ENCODE peak calls at places on chromosomes 2 and 18, in eight cellular contexts. Y is globus pallidus; P is nucleus accumbens; I is osteocyte; O is T-helper 1 cell; A is RWPE1; T is activated CD8-positive, alpha-beta memory T cell treated with anti-CD3 and anti-CD28 coated beads, Interleukin-2, amount 50 U/mL, for 48 hours; L is heart right ventricle. M is an unnamed sample.

GRCh38 chr2:181552808-181553207 is 95.6 kb downstream of the ITGA4 start:
- DNase-seq in Y (no peak), T (no peak), O (no peak), P (no peak), L (no peak), I (no peak), A (peak; percentile 60), M (no peak)

GRCh38 chr18:24277516-24277915 is 120.1 kb downstream of the OSBPL1A start:
- DNase-seq in O (no peak), I (no peak), P (no peak), Y (no peak), T (no peak), L (no peak), A (no peak), M (no peak)

GRCh38 chr2:215702116-215702905 is 266.4 kb upstream of the FN1 start:
- DNase-seq in L (no peak), P (no peak), O (no peak), A (no peak), T (no peak), Y (no peak), I (no peak), M (no peak)

GRCh38 chr18:64017870-64018269 is 48.0 kb downstream of the SERPINB8 start:
- DNase-seq in L (no peak), O (peak; percentile 3), I (no peak), T (no peak), A (peak; percentile 18), Y (peak; percentile 9), P (no peak), M (no peak)

GRCh38 chr2:132814651-132815050 is 144.6 kb upstream of the LYPD1 start:
- DNase-seq in L (no peak), I (no peak), Y (peak; percentile 63), P (no peak), O (no peak), T (no peak), A (no peak), M (no peak)

GRCh38 chr2:30736461-30737325 is 70.6 kb downstream of the CAPN13 start:
- DNase-seq in T (no peak), A (peak; percentile 52), I (no peak), L (no peak), O (no peak), P (no peak), Y (no peak), M (no peak)

GRCh38 chr2:134224005-134224404 is 29.9 kb upstream of the MGAT5 start:
- DNase-seq in A (no peak), P (no peak), T (no peak), I (no peak), Y (no peak), O (no peak), L (no peak), M (no peak)

GRCh38 chr2:82591718-82592117 is 1867.4 kb downstream of the SUCLG1 start:
- DNase-seq in L (no peak), I (no peak), O (no peak), A (no peak), T (no peak), Y (no peak), P (no peak), M (no peak)

GRCh38 chr2:62999905-63000304 is 50.7 kb upstream of the OTX1 start:
- DNase-seq in P (no peak), A (peak; percentile 81), O (no peak), I (no peak), T (no peak), Y (no peak), L (peak; percentile 32), M (no peak)